ENCODE peak calls at places on chromosomes 1 and 21, in nine cellular contexts. I is body of pancreas; Z is left cardiac atrium; J is HAP-1; W is central memory CD8-positive, alpha-beta T cell; E is stimulated activated CD4-positive, alpha-beta T cell treated with anti-CD3 and anti-CD28 coated beads, Interleukin-15, amount 100 ng/mL, for 24 hours; Y is Calu3; X is activated CD8-positive, alpha-beta memory T cell treated with anti-CD3 and anti-CD28 coated beads for 4 hours; S is ACHN. R is an unnamed sample.

GRCh38 chr21:45329261-45330074 is 41.8 kb upstream of the POFUT2 start:
- DNase-seq in Z (peak), E (no peak), W (no peak), I (peak), S (peak), J (no peak), Y (peak), X (no peak), R (peak)

GRCh38 chr1:152761609-152762213 is 3.9 kb downstream of the KPRP start:
- DNase-seq in X (no peak), J (no peak), S (no peak), Z (no peak), E (no peak), Y (no peak), W (no peak), I (no peak), R (no peak)

GRCh38 chr1:228768345-228768717 is 33.1 kb downstream of the RHOU start:
- DNase-seq in W (no peak), Z (no peak), J (no peak), X (no peak), Y (peak), E (no peak), S (no peak), I (no peak), R (no peak)

GRCh38 chr1:33428661-33429060 is 2.2 kb downstream of the PHC2 start:
- DNase-seq in J (no peak), I (no peak), Y (no peak), E (no peak), S (no peak), Z (no peak), X (no peak), W (no peak), R (no peak)

GRCh38 chr1:202110977-202111376 is 11.7 kb upstream of the GPR37L1 start:
- DNase-seq in S (no peak), Z (no peak), Y (no peak), J (no peak), I (no peak), X (no peak), E (no peak), W (no peak), R (no peak)

GRCh38 chr21:38027901-38028300 is 111.6 kb upstream of the KCNJ6 start:
- DNase-seq in Z (no peak), J (no peak), X (no peak), S (no peak), Y (no peak), W (no peak), I (no peak), E (no peak), R (no peak)

GRCh38 chr1:208600456-208600855 is 356.3 kb upstream of the PLXNA2 start:
- DNase-seq in I (no peak), J (no peak), W (no peak), E (no peak), S (no peak), Z (no peak), X (no peak), Y (no peak), R (no peak)

GRCh38 chr1:71043061-71043460 is 4.6 kb downstream of the PTGER3 start:
- DNase-seq in Y (no peak), Z (no peak), E (no peak), X (no peak), I (no peak), S (no peak), W (no peak), J (no peak), R (no peak)

GRCh38 chr1:42886800-42887199 is 40.4 kb downstream of the ZNF691 start:
- DNase-seq in X (no peak), Y (no peak), I (no peak), S (no peak), Z (no peak), E (no peak), W (no peak), J (no peak), R (no peak)

GRCh38 chr1:175823401-175823800 is 80.0 kb upstream of the TNR start:
- DNase-seq in Y (no peak), S (no peak), I (no peak), X (no peak), J (no peak), W (no peak), E (no peak), Z (no peak), R (no peak)

GRCh38 chr21:38766987-38767722 is 38.6 kb upstream of the ETS2 start:
- DNase-seq in I (peak), J (no peak), X (peak), Z (no peak), S (no peak), Y (peak), W (peak), E (peak), R (no peak)

GRCh38 chr1:219941179-219942118 is 13.1 kb upstream of the SLC30A10 start:
- DNase-seq in J (no peak), Z (no peak), Y (no peak), W (no peak), X (no peak), E (no peak), I (peak), S (no peak), R (no peak)

GRCh38 chr1:112686417-112686816 is 12.0 kb downstream of the MOV10 start:
- DNase-seq in Y (no peak), E (no peak), Z (no peak), S (no peak), J (no peak), W (no peak), X (no peak), I (no peak), R (no peak)

GRCh38 chr21:41767606-41768370 is 936 bp upstream of the RIPK4 start:
- DNase-seq in I (no peak), J (no peak), Z (no peak), W (no peak), S (peak), Y (no peak), E (peak), X (no peak), R (no peak)

GRCh38 chr1:30731806-30732276 is 8.5 kb upstream of the MATN1 start:
- DNase-seq in J (no peak), S (no peak), E (no peak), X (no peak), Z (no peak), W (no peak), I (no peak), Y (no peak), R (no peak)

GRCh38 chr1:246106342-246106763 is 400.7 kb downstream of the SMYD3 start:
- DNase-seq in Z (no peak), W (no peak), Y (no peak), S (no peak), I (no peak), J (no peak), E (no peak), X (no peak), R (no peak)

GRCh38 chr1:89309828-89310227 is 37.2 kb upstream of the GBP5 start:
- DNase-seq in X (no peak), S (no peak), E (no peak), Z (no peak), I (no peak), J (no peak), Y (no peak), W (no peak), R (no peak)

GRCh38 chr1:51926171-51926812 is 47.8 kb upstream of the NRDC start:
- DNase-seq in Y (no peak), I (no peak), E (no peak), X (no peak), W (no peak), Z (no peak), S (peak), J (no peak), R (no peak)

GRCh38 chr1:43931711-43932660 is 1.6 kb upstream of the ARTN start:
- DNase-seq in J (no peak), W (no peak), Y (no peak), E (no peak), S (no peak), Z (no peak), X (no peak), I (no peak), R (no peak)

GRCh38 chr1:218813247-218813646 is 360.4 kb upstream of the LYPLAL1 start:
- DNase-seq in Y (no peak), X (no peak), S (no peak), J (no peak), E (no peak), I (no peak), Z (no peak), W (no peak), R (no peak)

GRCh38 chr1:31501505-31501904 is 74.8 kb upstream of the TINAGL1 start:
- DNase-seq in Z (no peak), S (no peak), Y (no peak), X (no peak), E (no peak), W (no peak), J (no peak), I (no peak), R (no peak)

GRCh38 chr1:223153177-223154119 is 10.4 kb upstream of the TLR5 start:
- DNase-seq in W (no peak), J (no peak), I (no peak), Y (no peak), Z (no peak), S (no peak), X (no peak), E (no peak), R (no peak)